ENCODE peak calls at places on chromosomes 12 and 14, in seven cellular contexts. Z is tibial nerve, W is fibroblast of lung, L is lung, M is MM.1S, A is mucosa of descending colon, J is astrocyte. N is an unnamed sample.
A peak's percentile ranks its signal among the peaks of the same experiment; 100 is the strongest.

GRCh38 chr14:89303452-89304435 is 113.3 kb downstream of the FOXN3 start:
- DNase-seq in W (peak; percentile 89), L (peak; percentile 50), J (peak; percentile 87), Z (peak; percentile 64), M (peak; percentile 70), A (peak; percentile 51), N (peak; percentile 43)

GRCh38 chr14:51869426-51870113 is 9.2 kb downstream of the GNG2 start:
- DNase-seq in Z (no peak), L (no peak), A (no peak), W (no peak), J (no peak), M (no peak), N (no peak)

GRCh38 chr14:77544571-77544970 is 46.0 kb upstream of the ISM2 start:
- DNase-seq in A (no peak), M (no peak), L (no peak), W (no peak), Z (no peak), J (no peak), N (no peak)

GRCh38 chr12:55966408-55967281 is at the start of gene CDK2:
- DNase-seq in W (peak; percentile 71), Z (peak; percentile 97), M (peak; percentile 89), L (peak; percentile 92), A (peak; percentile 98), J (peak; percentile 47), N (no peak)

GRCh38 chr14:77097689-77098469 is at the start of gene CIPC:
- DNase-seq in J (peak; percentile 94), M (peak; percentile 95), A (peak; percentile 100), L (peak; percentile 100), W (peak; percentile 98), Z (peak; percentile 100), N (peak; percentile 81)

GRCh38 chr14:89544636-89545301 is 127.7 kb upstream of the FOXN3 start:
- DNase-seq in M (no peak), L (no peak), A (no peak), Z (no peak), W (peak; percentile 33), J (no peak), N (no peak)

GRCh38 chr14:30389134-30389900 is 169.6 kb upstream of the G2E3 start:
- DNase-seq in M (no peak), W (peak; percentile 16), L (no peak), J (peak; percentile 5), Z (no peak), A (no peak), N (no peak)

GRCh38 chr14:76861574-76862255 is 35.5 kb downstream of the LRRC74A start:
- DNase-seq in M (no peak), L (no peak), J (no peak), W (no peak), A (no peak), Z (no peak), N (no peak)

GRCh38 chr12:131833896-131834641 is 5.9 kb downstream of the MMP17 start:
- DNase-seq in W (peak; percentile 37), A (no peak), Z (no peak), J (peak; percentile 16), M (no peak), L (no peak), N (no peak)

GRCh38 chr12:25723921-25724491 is 170.9 kb upstream of the LMNTD1 start:
- DNase-seq in M (no peak), L (no peak), Z (no peak), A (no peak), J (peak; percentile 82), W (peak; percentile 84), N (no peak)

GRCh38 chr14:93073833-93074769 is 41.6 kb downstream of the ITPK1 start:
- DNase-seq in W (peak; percentile 37), L (peak; percentile 54), J (peak; percentile 10), A (no peak), M (no peak), Z (peak; percentile 52), N (no peak)

GRCh38 chr12:104414581-104415305 is 42.0 kb upstream of the CHST11 start:
- DNase-seq in A (no peak), J (peak; percentile 38), Z (no peak), W (peak; percentile 53), L (no peak), M (no peak), N (no peak)

GRCh38 chr14:39181693-39182047 is 6.6 kb downstream of the PNN start:
- DNase-seq in L (no peak), A (no peak), Z (no peak), W (no peak), J (no peak), M (no peak), N (no peak)

GRCh38 chr14:95495538-95496025 is 20.9 kb downstream of the SYNE3 start:
- DNase-seq in A (peak; percentile 48), J (no peak), W (no peak), Z (no peak), M (no peak), L (no peak), N (no peak)

GRCh38 chr14:24609667-24610344 is at the start of gene GZMH:
- DNase-seq in J (no peak), L (no peak), A (no peak), M (peak; percentile 17), W (no peak), Z (no peak), N (no peak)
- H3K4me3 ChIP-seq in J (no peak within 1 kb of the TSS), L (no peak within 1 kb of the TSS), A (no peak within 1 kb of the TSS), M (no peak within 1 kb of the TSS), W (no peak within 1 kb of the TSS), Z (no peak within 1 kb of the TSS), N (no peak within 1 kb of the TSS)

DNA sequence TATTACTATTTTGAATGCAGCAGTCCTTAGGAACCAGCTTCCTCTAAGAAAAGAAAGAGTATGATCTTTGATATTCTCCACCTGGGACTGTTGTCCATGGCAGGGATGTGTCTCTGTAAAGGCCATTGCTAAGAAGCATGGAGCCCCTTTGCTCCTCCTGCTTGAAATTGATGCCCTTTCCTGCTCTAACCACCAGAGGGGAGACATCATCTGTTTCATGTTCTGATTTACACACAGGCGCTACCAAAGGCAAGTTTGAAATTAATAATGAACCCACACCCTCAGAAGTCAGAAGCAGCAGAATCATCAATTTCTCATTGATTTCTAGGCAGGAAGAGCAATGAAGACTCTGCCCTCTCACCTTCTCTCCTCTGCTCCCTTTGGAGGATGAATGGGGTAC is 253.8 kb downstream of the RMST start:
- DNase-seq in L (no peak), W (no peak), J (no peak), M (peak; percentile 16), Z (peak; percentile 8), A (no peak), N (no peak)
- TF ChIP-seq CTCF in L (no peak), W (peak; percentile 28), J (no peak), M (peak; percentile 38), Z (peak; percentile 20), A (no peak), N (peak; percentile 27)

GRCh38 chr12:79617696-79618095 is 73.1 kb downstream of the PAWR start:
- DNase-seq in Z (no peak), W (no peak), J (no peak), A (no peak), M (no peak), L (no peak), N (no peak)
- H3K36me3 ChIP-seq in Z (no peaks in the 10 kb centered on the region), W (no peaks in the 10 kb centered on the region), J (peaks cover 28% of the 10 kb centered on the region), A (no peaks in the 10 kb centered on the region), M (no peaks in the 10 kb centered on the region), L (peaks cover 7% of the 10 kb centered on the region), N (peaks cover 1% of the 10 kb centered on the region)

GRCh38 chr12:31966558-31967205 is 7.5 kb downstream of the RESF1 start:
- DNase-seq in L (no peak), J (no peak), A (no peak), W (no peak), M (no peak), Z (no peak), N (no peak)
- H3K4me3 ChIP-seq in L (no peak overlapping the region), J (no peak overlapping the region), A (no peak overlapping the region), W (no peak overlapping the region), M (no peak overlapping the region), Z (no peak overlapping the region), N (no peak overlapping the region)

N was measured in kidney epithelial cell.